ENCODE peak calls at places on chromosomes 7 and 10, in six cellular contexts. H, O, G, B, P and K are unnamed samples.
A peak's percentile ranks its signal among the peaks of the same experiment; 100 is the strongest.

GRCh38 chr10:116241642-116242405 is 31.2 kb downstream of the GFRA1 start:
- DNase-seq in H (no peak), O (no peak), G (no peak), B (no peak), P (no peak), K (no peak)

GRCh38 chr7:151687523-151688235 is 168.0 kb upstream of the RHEB start:
- DNase-seq in H (peak; percentile 99), O (no peak), G (peak; percentile 100), B (peak; percentile 96), P (no peak), K (no peak)

GRCh38 chr10:51910189-51910588 is 210.8 kb upstream of the CSTF2T start:
- DNase-seq in H (no peak), O (no peak), G (no peak), B (no peak), P (no peak), K (no peak)

GRCh38 chr7:2633538-2634264 is 1.9 kb downstream of the TTYH3 start:
- DNase-seq in H (peak; percentile 81), O (no peak), G (peak; percentile 100), B (peak; percentile 90), P (no peak), K (no peak)

GRCh38 chr10:46251857-46252847 is 34.6 kb upstream of the ANTXRL start:
- DNase-seq in H (no peak), O (no peak), G (no peak), B (peak; percentile 3), P (no peak), K (peak; percentile 29)

GRCh38 chr7:142571581-142571980 is 177.7 kb upstream of the PRSS1 start:
- DNase-seq in H (no peak), O (no peak), G (no peak), B (no peak), P (no peak), K (no peak)

GRCh38 chr10:49768731-49769130 is 6.6 kb upstream of the OGDHL start:
- DNase-seq in H (no peak), O (no peak), G (no peak), B (no peak), P (no peak), K (no peak)

GRCh38 chr7:77702451-77703219 is 6.4 kb downstream of the RSBN1L start:
- DNase-seq in H (peak; percentile 13), O (no peak), G (no peak), B (no peak), P (no peak), K (no peak)

GRCh38 chr10:15313844-15314243 is 57.2 kb downstream of the FAM171A1 start:
- DNase-seq in H (no peak), O (no peak), G (no peak), B (peak; percentile 62), P (no peak), K (no peak)

GRCh38 chr7:45590679-45591057 is 16.5 kb downstream of the ADCY1 start:
- DNase-seq in H (no peak), O (no peak), G (no peak), B (no peak), P (no peak), K (no peak)

GRCh38 chr7:47503283-47503682 is 78.6 kb downstream of the TNS3 start:
- DNase-seq in H (no peak), O (no peak), G (no peak), B (peak; percentile 70), P (no peak), K (no peak)

GRCh38 chr10:118007773-118008172 is 39.0 kb downstream of the RAB11FIP2 start:
- DNase-seq in H (no peak), O (no peak), G (no peak), B (no peak), P (no peak), K (no peak)

GRCh38 chr7:141128506-141128905 is 54.6 kb downstream of the TMEM178B start:
- DNase-seq in H (peak; percentile 69), O (no peak), G (no peak), B (no peak), P (no peak), K (no peak)

GRCh38 chr7:140702774-140703173 is 6.3 kb downstream of the NDUFB2 start:
- DNase-seq in H (no peak), O (no peak), G (no peak), B (no peak), P (no peak), K (no peak)

GRCh38 chr7:150570712-150571465 is 3.7 kb downstream of the GIMAP4 start:
- DNase-seq in H (no peak), O (no peak), G (no peak), B (no peak), P (no peak), K (no peak)

GRCh38 chr10:47299989-47300931 is at the start of gene GDF10:
- DNase-seq in H (no peak), O (no peak), G (no peak), B (no peak), P (no peak), K (no peak)